ENCODE peak calls at places on chromosomes 6 and 20, in seven cellular contexts. R is neural progenitor cell; I is IMR-90; Z is cardiac fibroblast; M is CD8-positive, alpha-beta T cell; V is A673; D is astrocyte of the spinal cord. U is an unnamed sample.

GRCh38 chr6:44415424-44415823 is 27.9 kb downstream of the CDC5L start:
- DNase-seq in R (no peak), I (no peak), Z (no peak), M (no peak), V (no peak), D (no peak), U (no peak)

GRCh38 chr20:3553663-3554062 is 82.8 kb downstream of the ATRN start:
- DNase-seq in R (no peak), I (no peak), Z (no peak), M (no peak), V (no peak), D (no peak), U (no peak)

GRCh38 chr6:33317418-33317667 is 201 bp downstream of the ZBTB22 start:
- DNase-seq in R (no peak), I (no peak), Z (no peak), M (no peak), V (no peak), D (no peak), U (no peak)

GRCh38 chr20:19012671-19013070 is 199.1 kb downstream of the SCP2D1 start:
- DNase-seq in R (no peak), I (no peak), Z (peak; percentile 1), M (peak; percentile 17), V (no peak), D (no peak), U (peak; percentile 7)

GRCh38 chr20:38120625-38120988 is 44.5 kb downstream of the TGM2 start:
- DNase-seq in R (no peak), I (no peak), Z (no peak), M (no peak), V (no peak), D (no peak), U (no peak)

GRCh38 chr6:156502969-156503504 is 274.1 kb upstream of the ARID1B start:
- DNase-seq in R (no peak), I (no peak), Z (no peak), M (no peak), V (no peak), D (no peak), U (no peak)

GRCh38 chr20:19712737-19713260 is 45.3 kb upstream of the RIN2 start:
- DNase-seq in R (no peak), I (peak; percentile 8), Z (no peak), M (no peak), V (no peak), D (no peak), U (no peak)

GRCh38 chr6:57109905-57110304 is 19.9 kb downstream of the ZNF451 start:
- DNase-seq in R (no peak), I (peak; percentile 73), Z (peak; percentile 42), M (no peak), V (no peak), D (no peak), U (peak; percentile 70)

GRCh38 chr6:163354779-163355431 is 59.6 kb upstream of the QKI start:
- DNase-seq in R (no peak), I (peak; percentile 28), Z (peak; percentile 75), M (no peak), V (no peak), D (peak; percentile 30), U (peak; percentile 64)

GRCh38 chr6:71419954-71420692 is 131.5 kb downstream of the OGFRL1 start:
- DNase-seq in R (peak; percentile 85), I (peak; percentile 35), Z (peak; percentile 58), M (no peak), V (no peak), D (peak; percentile 56), U (peak; percentile 47)

GRCh38 chr6:109793793-109794192 is 102.7 kb downstream of the FIG4 start:
- DNase-seq in R (no peak), I (peak; percentile 98), Z (peak; percentile 95), M (no peak), V (peak; percentile 58), D (peak; percentile 93), U (peak; percentile 96)

GRCh38 chr6:128507337-128508310 is 12.8 kb downstream of the PTPRK start:
- DNase-seq in R (no peak), I (peak; percentile 79), Z (no peak), M (no peak), V (no peak), D (peak; percentile 76), U (peak; percentile 66)
- TF ChIP-seq CTCF in R (no peak), I (no peak), Z (no peak), M (no peak), V (no peak), D (no peak), U (no peak)

DNA sequence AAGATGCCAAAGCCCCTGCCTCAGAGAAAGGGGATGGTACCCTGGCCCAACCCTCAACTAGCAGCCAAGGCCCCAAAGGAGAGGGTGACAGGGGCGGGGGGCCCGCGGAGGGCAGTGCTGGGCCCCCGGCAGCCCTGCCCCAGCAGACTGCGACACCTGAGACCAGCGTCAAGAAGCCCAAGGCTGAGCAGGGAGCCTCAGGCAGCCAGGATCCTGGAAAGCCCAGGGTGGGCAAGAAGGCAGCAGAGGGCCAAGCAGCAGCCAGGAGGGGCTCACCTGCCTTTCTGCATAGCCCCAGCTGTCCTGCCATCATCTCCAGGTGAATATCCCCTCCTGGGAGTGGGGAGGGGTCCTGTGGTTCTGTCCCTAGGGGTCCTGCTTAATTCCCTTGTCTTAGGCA is 1.1 kb downstream of the MYLK2 start:
- DNase-seq in R (no peak), I (no peak), Z (no peak), M (no peak), V (no peak), D (no peak), U (no peak)
- H3K4me3 ChIP-seq in R (no peak overlapping the region), I (no peak overlapping the region), Z (no peak overlapping the region), M (no peak overlapping the region), V (no peak overlapping the region), D (no peak overlapping the region), U (no peak overlapping the region)

GRCh38 chr6:158518196-158519127 is 41.4 kb upstream of the TMEM181 start:
- DNase-seq in R (peak; percentile 82), I (peak; percentile 69), Z (peak; percentile 90), M (peak; percentile 59), V (peak; percentile 86), D (peak; percentile 75), U (peak; percentile 88)
- TF ChIP-seq CTCF in R (peak; percentile 70), I (peak; percentile 59), Z (peak; percentile 73), M (no peak), V (peak; percentile 76), D (peak; percentile 65), U (peak; percentile 73)

GRCh38 chr20:50464725-50465650 is 45.2 kb upstream of the PTPN1 start:
- DNase-seq in R (no peak), I (peak; percentile 28), Z (no peak), M (no peak), V (no peak), D (no peak), U (no peak)

GRCh38 chr20:50460608-50461268 is 49.4 kb upstream of the PTPN1 start:
- DNase-seq in R (peak; percentile 85), I (peak; percentile 75), Z (peak; percentile 88), M (peak; percentile 85), V (peak; percentile 88), D (peak; percentile 82), U (peak; percentile 75)

GRCh38 chr20:50462093-50462685 is 48.0 kb upstream of the PTPN1 start:
- DNase-seq in R (no peak), I (peak; percentile 27), Z (peak; percentile 60), M (no peak), V (no peak), D (no peak), U (no peak)

GRCh38 chr20:50467618-50468373 is 42.4 kb upstream of the PTPN1 start:
- DNase-seq in R (peak; percentile 31), I (peak; percentile 50), Z (peak; percentile 68), M (no peak), V (peak; percentile 71), D (peak; percentile 41), U (peak; percentile 33)

GRCh38 chr20:50464026-50464724 is 46.0 kb upstream of the PTPN1 start:
- DNase-seq in R (peak; percentile 83), I (peak; percentile 49), Z (peak; percentile 73), M (peak; percentile 78), V (peak; percentile 77), D (peak; percentile 47), U (peak; percentile 66)
- H3K4me3 ChIP-seq in R (no peak overlapping the region), I (no peak overlapping the region), Z (no peak overlapping the region), M (no peak overlapping the region), V (peak overlapping the region; percentile 21), D (no peak overlapping the region), U (no peak overlapping the region)

GRCh38 chr6:157988700-157989063 is 7.0 kb downstream of the SYNJ2 start:
- DNase-seq in R (no peak), I (no peak), Z (no peak), M (no peak), V (no peak), D (no peak), U (no peak)

GRCh38 chr6:157987788-157988699 is 6.4 kb downstream of the SYNJ2 start:
- DNase-seq in R (no peak), I (no peak), Z (no peak), M (no peak), V (no peak), D (no peak), U (no peak)

GRCh38 chr6:157991067-157991432 is 9.4 kb downstream of the SYNJ2 start:
- DNase-seq in R (no peak), I (no peak), Z (no peak), M (no peak), V (no peak), D (no peak), U (no peak)

GRCh38 chr6:157990321-157991066 is 8.8 kb downstream of the SYNJ2 start:
- DNase-seq in R (no peak), I (no peak), Z (no peak), M (peak; percentile 62), V (peak; percentile 67), D (peak; percentile 59), U (no peak)

GRCh38 chr6:157989541-157990289 is 8.1 kb downstream of the SYNJ2 start:
- DNase-seq in R (no peak), I (peak; percentile 65), Z (peak; percentile 53), M (no peak), V (peak; percentile 71), D (peak; percentile 76), U (no peak)
- TF ChIP-seq CTCF in R (no peak), I (peak; percentile 17), Z (no peak), M (no peak), V (no peak), D (no peak), U (peak; percentile 2)

GRCh38 chr6:35317483-35318199 is 20.0 kb downstream of the DEF6 start:
- DNase-seq in R (no peak), I (no peak), Z (no peak), M (peak; percentile 42), V (peak; percentile 21), D (no peak), U (no peak)
- H3K4me3 ChIP-seq in R (peak overlapping the region; percentile 52), I (peak overlapping the region; percentile 35), Z (peak overlapping the region; percentile 47), M (no peak overlapping the region), V (peak overlapping the region; percentile 49), D (peak overlapping the region; percentile 46), U (peak overlapping the region; percentile 47)

GRCh38 chr6:66496659-66497058 is 789.6 kb upstream of the EYS start:
- DNase-seq in R (peak; percentile 50), I (no peak), Z (no peak), M (no peak), V (peak; percentile 58), D (peak; percentile 3), U (peak; percentile 15)
- TF ChIP-seq CTCF in R (peak; percentile 67), I (no peak), Z (no peak), M (no peak), V (peak; percentile 59), D (peak; percentile 13), U (no peak)